ENCODE peak calls at places on chromosomes 2 and 18, in nine cellular contexts. S, F, N, Z, W, Q, G, T and I are unnamed samples.

GRCh38 chr18:7066965-7067555 is 50.5 kb downstream of the LAMA1 start:
- DNase-seq in S (no peak), F (no peak), N (peak; percentile 12), Z (no peak), W (peak; percentile 6), Q (no peak), G (no peak), T (peak; percentile 52), I (no peak)

GRCh38 chr2:32248299-32248698 is 16.4 kb downstream of the NLRC4 start:
- DNase-seq in S (no peak), F (no peak), N (no peak), Z (no peak), W (no peak), Q (no peak), G (no peak), T (no peak), I (no peak)

GRCh38 chr18:73646196-73646595 is 501.4 kb downstream of the FBXO15 start:
- DNase-seq in S (no peak), F (no peak), N (peak; percentile 36), Z (peak; percentile 59), W (peak; percentile 14), Q (no peak), G (no peak), T (no peak), I (no peak)

GRCh38 chr18:48949606-48950535 is 894 bp downstream of the SMAD7 start:
- DNase-seq in S (no peak), F (peak; percentile 72), N (peak; percentile 60), Z (no peak), W (peak; percentile 66), Q (peak; percentile 54), G (no peak), T (peak; percentile 60), I (peak; percentile 53)

GRCh38 chr2:44053456-44053855 is 57.7 kb upstream of the LRPPRC start:
- DNase-seq in S (no peak), F (no peak), N (no peak), Z (no peak), W (no peak), Q (no peak), G (no peak), T (no peak), I (no peak)

GRCh38 chr2:6053711-6054393 is 361.7 kb downstream of the SOX11 start:
- DNase-seq in S (no peak), F (no peak), N (no peak), Z (no peak), W (no peak), Q (no peak), G (no peak), T (no peak), I (no peak)

GRCh38 chr2:236673126-236673822 is 103.6 kb downstream of the ACKR3 start:
- DNase-seq in S (no peak), F (no peak), N (no peak), Z (no peak), W (no peak), Q (no peak), G (no peak), T (no peak), I (no peak)

GRCh38 chr2:118815314-118815713 is 32.1 kb downstream of the EN1 start:
- DNase-seq in S (no peak), F (no peak), N (no peak), Z (no peak), W (no peak), Q (no peak), G (no peak), T (no peak), I (no peak)

GRCh38 chr2:20642026-20642971 is 8.6 kb downstream of the HS1BP3 start:
- DNase-seq in S (peak; percentile 93), F (peak; percentile 81), N (peak; percentile 57), Z (peak; percentile 67), W (peak; percentile 78), Q (peak; percentile 90), G (no peak), T (peak; percentile 62), I (peak; percentile 73)

GRCh38 chr18:2656237-2657042 is 914 bp downstream of the SMCHD1 start:
- DNase-seq in S (peak; percentile 84), F (peak; percentile 79), N (peak; percentile 31), Z (peak; percentile 23), W (peak; percentile 56), Q (peak; percentile 9), G (no peak), T (peak; percentile 40), I (peak; percentile 43)

GRCh38 chr2:127187831-127188230 is 32.3 kb downstream of the CYP27C1 start:
- DNase-seq in S (no peak), F (no peak), N (no peak), Z (no peak), W (no peak), Q (no peak), G (no peak), T (no peak), I (no peak)

GRCh38 chr2:143081616-143082015 is 47.6 kb upstream of the ARHGAP15 start:
- DNase-seq in S (no peak), F (no peak), N (no peak), Z (no peak), W (no peak), Q (no peak), G (no peak), T (peak; percentile 43), I (no peak)

GRCh38 chr18:48090702-48091101 is 160.2 kb upstream of the SMAD2 start:
- DNase-seq in S (no peak), F (no peak), N (no peak), Z (no peak), W (no peak), Q (no peak), G (no peak), T (no peak), I (no peak)

DNA sequence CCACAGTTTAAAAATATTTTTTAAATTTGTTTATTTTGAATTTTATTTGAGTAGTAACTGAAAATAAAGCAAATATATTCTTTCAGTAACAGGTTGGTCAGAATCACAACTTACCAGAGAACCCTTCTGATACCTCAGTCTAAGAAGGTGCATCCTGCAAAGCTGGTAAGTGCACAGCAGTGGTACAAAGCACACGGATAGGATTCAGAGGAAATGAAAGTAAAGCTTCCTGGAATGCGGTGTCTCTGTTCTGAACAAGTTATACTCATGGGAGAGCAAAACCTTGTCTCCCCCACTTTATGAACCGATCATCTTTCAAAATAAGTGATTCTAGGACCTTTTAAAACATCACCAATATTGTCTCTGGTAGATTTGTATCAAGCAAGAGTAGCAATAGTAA is 398.3 kb downstream of the TMX3 start:
- DNase-seq in S (no peak), F (no peak), N (peak; percentile 28), Z (peak; percentile 51), W (peak; percentile 34), Q (no peak), G (no peak), T (peak; percentile 5), I (peak; percentile 40)
- H3K4me3 ChIP-seq in S (peak overlapping the region; percentile 36), F (no peak overlapping the region), N (no peak overlapping the region), Z (peak overlapping the region; percentile 16), W (no peak overlapping the region), Q (peak overlapping the region; percentile 30), G (no peak overlapping the region), T (peak overlapping the region; percentile 1), I (no peak overlapping the region)

GRCh38 chr2:234491281-234491680 is 5.6 kb downstream of the ARL4C start:
- DNase-seq in S (no peak), F (no peak), N (no peak), Z (no peak), W (no peak), Q (no peak), G (no peak), T (peak; percentile 33), I (no peak)
- H3K4me3 ChIP-seq in S (no peak overlapping the region), F (peak overlapping the region; percentile 15), N (no peak overlapping the region), Z (no peak overlapping the region), W (no peak overlapping the region), Q (no peak overlapping the region), G (peak overlapping the region; percentile 100), T (no peak overlapping the region), I (no peak overlapping the region)

DNA sequence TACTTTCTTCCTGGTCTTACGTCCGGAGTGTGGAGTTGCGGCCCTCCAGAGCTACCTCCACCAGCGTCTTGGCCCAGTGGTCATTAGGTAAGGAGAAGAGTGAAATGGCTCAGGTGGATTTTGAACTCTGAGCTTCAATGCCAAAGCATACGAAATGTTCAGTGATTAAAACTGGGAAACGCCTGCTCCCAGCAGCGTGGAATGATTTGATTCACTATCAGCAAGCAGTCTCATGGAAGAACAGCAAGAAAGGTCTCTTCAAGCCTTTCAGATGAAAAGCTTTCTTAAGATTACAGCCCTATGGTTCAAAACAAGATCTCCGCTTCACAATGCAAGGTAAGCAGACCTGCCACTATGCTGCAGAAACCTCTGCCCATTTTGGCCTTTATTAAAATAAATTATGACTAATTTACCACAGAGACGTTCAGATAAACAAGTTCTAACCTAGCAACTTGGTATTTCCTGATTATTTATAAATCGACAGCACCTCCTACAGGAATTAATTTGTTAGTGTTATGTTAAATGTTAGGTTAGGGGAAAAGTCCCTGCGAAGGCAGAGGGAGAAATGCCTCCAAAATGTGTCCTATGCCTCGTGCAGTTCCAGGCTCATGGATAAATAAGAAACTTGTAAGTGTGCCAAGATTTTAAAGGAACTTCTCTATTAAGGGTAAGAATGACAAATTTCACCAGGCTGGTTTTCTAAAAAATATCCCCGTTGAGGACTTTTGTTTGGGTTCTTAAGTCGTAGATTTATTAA is 10.1 kb downstream of the SP9 start:
- DNase-seq in S (no peak), F (no peak), N (peak; percentile 63), Z (peak; percentile 68), W (peak; percentile 39), Q (no peak), G (no peak), T (peak; percentile 72), I (peak; percentile 60)
- H3K4me3 ChIP-seq in S (no peak overlapping the region), F (no peak overlapping the region), N (no peak overlapping the region), Z (no peak overlapping the region), W (no peak overlapping the region), Q (no peak overlapping the region), G (no peak overlapping the region), T (no peak overlapping the region), I (no peak overlapping the region)

GRCh38 chr2:99595373-99595772 is 105.6 kb upstream of the REV1 start:
- DNase-seq in S (no peak), F (no peak), N (no peak), Z (no peak), W (no peak), Q (no peak), G (no peak), T (no peak), I (no peak)

GRCh38 chr2:99598435-99598834 is 108.6 kb upstream of the REV1 start:
- DNase-seq in S (no peak), F (no peak), N (no peak), Z (no peak), W (no peak), Q (no peak), G (no peak), T (no peak), I (no peak)

GRCh38 chr2:99593692-99594427 is 104.0 kb upstream of the REV1 start:
- DNase-seq in S (no peak), F (no peak), N (no peak), Z (no peak), W (no peak), Q (no peak), G (no peak), T (no peak), I (no peak)

GRCh38 chr2:99600929-99601680 is 111.3 kb upstream of the REV1 start:
- DNase-seq in S (no peak), F (no peak), N (peak; percentile 43), Z (no peak), W (no peak), Q (no peak), G (no peak), T (no peak), I (peak; percentile 25)

DNA sequence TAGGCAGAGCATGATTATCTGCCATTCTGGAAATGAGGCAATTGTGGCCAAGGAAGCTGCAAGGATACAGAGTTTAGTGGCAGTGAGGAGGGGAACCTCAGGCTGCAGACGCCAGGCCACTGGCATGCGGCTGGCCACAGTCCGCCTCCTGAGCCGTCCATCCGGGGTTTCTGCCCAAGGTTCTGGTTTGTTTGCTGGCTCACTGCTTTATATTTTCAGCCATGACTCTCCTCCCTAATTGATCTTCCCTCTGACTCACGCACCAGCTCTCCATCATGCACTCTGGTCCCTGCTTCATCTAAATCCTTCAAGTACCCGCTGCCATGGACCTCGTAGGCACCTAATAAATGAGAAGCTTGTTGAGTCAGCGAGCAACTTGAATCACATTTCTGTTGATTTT is 107.8 kb upstream of the REV1 start:
- DNase-seq in S (no peak), F (no peak), N (peak; percentile 71), Z (peak; percentile 71), W (no peak), Q (no peak), G (no peak), T (no peak), I (peak; percentile 85)
- H3K4me3 ChIP-seq in S (no peak overlapping the region), F (no peak overlapping the region), N (no peak overlapping the region), Z (no peak overlapping the region), W (no peak overlapping the region), Q (no peak overlapping the region), G (no peak overlapping the region), T (no peak overlapping the region), I (no peak overlapping the region)